ENCODE peak calls at places on chromosomes 12 and 14, in four cellular contexts. X, I, H and T are unnamed samples.

GRCh38 chr12:30687265-30687986 is 8.2 kb downstream of the IPO8 start:
- DNase-seq in X (no peak), I (no peak), H (no peak), T (no peak)

GRCh38 chr14:96629082-96629481 is 126.9 kb downstream of the PAPOLA start:
- DNase-seq in X (no peak), I (no peak), H (no peak), T (no peak)

GRCh38 chr12:10661338-10661737 is 12.5 kb downstream of the STYK1 start:
- DNase-seq in X (no peak), I (no peak), H (no peak), T (no peak)

GRCh38 chr14:103085106-103086091 is 1.4 kb downstream of the LBHD2 start:
- DNase-seq in X (no peak), I (no peak), H (no peak), T (peak)

GRCh38 chr12:100404769-100405407 is 48.0 kb downstream of the SLC17A8 start:
- DNase-seq in X (no peak), I (no peak), H (peak), T (peak)

GRCh38 chr12:108587826-108588225 is 10.1 kb downstream of the TMEM119 start:
- DNase-seq in X (no peak), I (no peak), H (no peak), T (no peak)

GRCh38 chr14:69615471-69616407 is 4.3 kb downstream of the SUSD6 start:
- DNase-seq in X (peak), I (no peak), H (peak), T (no peak)

GRCh38 chr14:84826349-84826748 is 703.6 kb upstream of the FLRT2 start:
- DNase-seq in X (no peak), I (no peak), H (peak), T (no peak)

GRCh38 chr14:106506901-106507305 is 980.5 kb downstream of the TMEM121 start:
- DNase-seq in X (no peak), I (no peak), H (no peak), T (no peak)

GRCh38 chr12:47080725-47081502 is 1.2 kb upstream of the AMIGO2 start:
- DNase-seq in X (peak), I (no peak), H (peak), T (peak)

GRCh38 chr12:89389755-89390661 is 37.7 kb upstream of the DUSP6 start:
- DNase-seq in X (no peak), I (no peak), H (no peak), T (no peak)

GRCh38 chr12:127169321-127170270 is 1097.4 kb upstream of the TMEM132C start:
- DNase-seq in X (no peak), I (no peak), H (no peak), T (no peak)

GRCh38 chr12:113259499-113259953 is 38.3 kb downstream of the TPCN1 start:
- DNase-seq in X (peak), I (no peak), H (no peak), T (no peak)

GRCh38 chr12:88188180-88188579 is 46.1 kb downstream of the TMTC3 start:
- DNase-seq in X (no peak), I (no peak), H (peak), T (no peak)

GRCh38 chr12:116520801-116521471 is 38.2 kb upstream of the MAP1LC3B2 start:
- DNase-seq in X (no peak), I (no peak), H (no peak), T (no peak)

GRCh38 chr12:21675096-21675495 is 17.5 kb upstream of the LDHB start:
- DNase-seq in X (no peak), I (no peak), H (no peak), T (no peak)

GRCh38 chr12:124403273-124403672 is 108.4 kb downstream of the RFLNA start:
- DNase-seq in X (no peak), I (no peak), H (no peak), T (no peak)

GRCh38 chr12:65892905-65893304 is 68.6 kb downstream of the HMGA2 start:
- DNase-seq in X (no peak), I (peak), H (peak), T (no peak)

GRCh38 chr12:6613015-6613775 is 6.0 kb upstream of the CHD4 start:
- DNase-seq in X (peak), I (peak), H (peak), T (no peak)

GRCh38 chr14:95759952-95760351 is 46.0 kb upstream of the TCL1A start:
- DNase-seq in X (no peak), I (no peak), H (no peak), T (no peak)

GRCh38 chr12:66688836-66689439 is 10.1 kb upstream of the GRIP1 start:
- DNase-seq in X (peak), I (peak), H (peak), T (peak)